ENCODE peak calls at places on chromosomes 2 and 18, in six cellular contexts. B, U, Q, Y, N and R are unnamed samples.

GRCh38 chr2:135021618-135022017 is 25.6 kb downstream of the MAP3K19 start:
- DNase-seq in B (no peak), Q (no peak), N (no peak), U (no peak), Y (no peak), R (no peak)

GRCh38 chr2:134177351-134177931 is 76.4 kb upstream of the MGAT5 start:
- DNase-seq in Q (no peak), U (no peak), Y (no peak), N (no peak), B (peak), R (peak)

GRCh38 chr2:233013027-233013461 is at the start of gene NGEF:
- DNase-seq in N (no peak), B (no peak), Y (no peak), U (no peak), Q (peak), R (no peak)

GRCh38 chr2:119644186-119644585 is 34.8 kb upstream of the TMEM177 start:
- DNase-seq in Q (no peak), N (no peak), U (no peak), Y (no peak), B (peak), R (peak)

GRCh38 chr2:47599171-47599570 is 183.8 kb upstream of the MSH6 start:
- DNase-seq in Y (no peak), B (no peak), N (no peak), Q (no peak), U (no peak), R (no peak)

GRCh38 chr2:237035781-237036352 is 49.8 kb upstream of the COPS8 start:
- DNase-seq in Y (no peak), U (no peak), B (no peak), Q (no peak), N (no peak), R (no peak)

GRCh38 chr18:51867767-51868166 is 472.2 kb upstream of the DCC start:
- DNase-seq in Y (no peak), U (no peak), B (no peak), Q (no peak), N (no peak), R (peak)

GRCh38 chr18:34943587-34943986 is 97.6 kb upstream of the MAPRE2 start:
- DNase-seq in Y (no peak), N (no peak), Q (no peak), B (no peak), U (no peak), R (no peak)

GRCh38 chr18:32308493-32309120 is 118.8 kb downstream of the MEP1B start:
- DNase-seq in U (no peak), Y (no peak), Q (no peak), B (peak), N (peak), R (peak)

GRCh38 chr2:161552015-161552414 is 72.2 kb upstream of the SLC4A10 start:
- DNase-seq in B (no peak), N (no peak), U (no peak), Y (no peak), Q (no peak), R (no peak)

GRCh38 chr2:120344214-120344990 is 1.5 kb upstream of the INHBB start:
- DNase-seq in Y (no peak), N (no peak), Q (no peak), B (no peak), U (peak), R (no peak)

GRCh38 chr2:225841314-225841713 is 441.8 kb downstream of the NYAP2 start:
- DNase-seq in Y (no peak), Q (no peak), U (no peak), N (peak), B (peak), R (peak)

GRCh38 chr2:120710256-120710655 is 25.4 kb upstream of the GLI2 start:
- DNase-seq in Q (no peak), N (no peak), B (peak), U (no peak), Y (no peak), R (peak)

GRCh38 chr2:154455201-154455600 is 243.3 kb upstream of the KCNJ3 start:
- DNase-seq in N (peak), Y (no peak), U (no peak), B (peak), Q (no peak), R (peak)

GRCh38 chr2:193895226-193895625 is 1700.5 kb upstream of the TMEFF2 start:
- DNase-seq in N (no peak), Q (no peak), Y (no peak), B (no peak), U (no peak), R (no peak)

GRCh38 chr2:192741889-192742288 is 547.2 kb upstream of the TMEFF2 start:
- DNase-seq in B (no peak), Q (no peak), N (peak), Y (no peak), U (no peak), R (peak)

GRCh38 chr2:166411473-166412230 is 35.9 kb upstream of the SCN9A start:
- DNase-seq in N (peak), B (peak), Y (no peak), Q (no peak), U (no peak), R (peak)

GRCh38 chr2:9972621-9973445 is 21.3 kb downstream of the GRHL1 start:
- DNase-seq in Q (no peak), Y (no peak), U (no peak), N (peak), B (peak), R (peak)

GRCh38 chr2:28035816-28036215 is 145.3 kb downstream of the BABAM2 start:
- DNase-seq in U (no peak), N (no peak), B (no peak), Q (no peak), Y (no peak), R (no peak)

GRCh38 chr2:75516378-75517122 is 44.2 kb downstream of the EVA1A start:
- DNase-seq in U (no peak), B (no peak), Q (no peak), N (no peak), Y (peak), R (no peak)

GRCh38 chr2:62344472-62344871 is 148.6 kb downstream of the B3GNT2 start:
- DNase-seq in Q (no peak), Y (peak), B (peak), U (no peak), N (no peak), R (no peak)

GRCh38 chr2:63424329-63425078 is 163.8 kb downstream of the WDPCP start:
- DNase-seq in B (no peak), Q (no peak), N (peak), Y (no peak), U (peak), R (peak)

GRCh38 chr2:207813942-207814341 is 44.2 kb upstream of the FZD5 start:
- DNase-seq in Y (no peak), U (no peak), B (no peak), N (no peak), Q (no peak), R (no peak)

GRCh38 chr2:62705859-62706720 is 577 bp downstream of the EHBP1 start:
- DNase-seq in N (peak), Y (peak), U (no peak), B (peak), Q (peak), R (peak)

GRCh38 chr2:197107291-197108269 is 181.1 kb upstream of the PGAP1 start:
- DNase-seq in U (no peak), N (peak), Y (no peak), Q (no peak), B (peak), R (peak)

GRCh38 chr2:198767694-198768093 is 690.0 kb downstream of the SATB2 start:
- DNase-seq in B (no peak), U (no peak), Q (no peak), N (no peak), Y (no peak), R (no peak)

GRCh38 chr2:176685908-176686307 is 416.7 kb downstream of the MTX2 start:
- DNase-seq in U (no peak), Y (no peak), B (no peak), Q (no peak), N (no peak), R (peak)